ENCODE peak calls at places on chromosomes 2 and 18, in five cellular contexts. C is H9, S is neuronal stem cell, M is OCI-LY7, I is GM23248. J is an unnamed sample.

GRCh38 chr18:42028232-42028832 is 73.3 kb downstream of the PIK3C3 start:
- DNase-seq in C (no peak), S (no peak), M (peak; percentile 5), I (peak; percentile 62), J (no peak)

GRCh38 chr2:168825149-168825548 is 22.7 kb downstream of the NOSTRIN start:
- DNase-seq in C (no peak), S (no peak), M (no peak), I (no peak), J (no peak)

GRCh38 chr18:3661121-3661520 is 211.1 kb downstream of the TGIF1 start:
- DNase-seq in C (no peak), S (no peak), M (peak; percentile 61), I (no peak), J (no peak)

GRCh38 chr2:196278491-196278911 is 107.1 kb upstream of the STK17B start:
- DNase-seq in C (no peak), S (no peak), M (no peak), I (peak; percentile 88), J (no peak)

GRCh38 chr2:119649364-119649917 is 29.6 kb upstream of the TMEM177 start:
- DNase-seq in C (no peak), S (no peak), M (no peak), I (peak; percentile 36), J (no peak)

GRCh38 chr2:85288244-85288725 is 39.5 kb downstream of the TGOLN2 start:
- DNase-seq in C (no peak), S (no peak), M (no peak), I (peak; percentile 77), J (no peak)

GRCh38 chr2:197205590-197206215 is 104.9 kb downstream of the ANKRD44 start:
- DNase-seq in C (no peak), S (no peak), M (peak; percentile 72), I (no peak), J (no peak)

GRCh38 chr2:238895901-238896600 is 48.2 kb downstream of the TWIST2 start:
- DNase-seq in C (peak; percentile 81), S (no peak), M (no peak), I (peak; percentile 92), J (no peak)

GRCh38 chr2:20522311-20522710 is 75.4 kb downstream of the RHOB start:
- DNase-seq in C (no peak), S (no peak), M (no peak), I (no peak), J (no peak)

GRCh38 chr2:165877565-165878550 is 75.7 kb downstream of the TTC21B start:
- DNase-seq in C (no peak), S (no peak), M (no peak), I (peak; percentile 73), J (no peak)

GRCh38 chr2:10157293-10157692 is 34.8 kb downstream of the RRM2 start:
- DNase-seq in C (no peak), S (no peak), M (no peak), I (no peak), J (no peak)

GRCh38 chr2:136932700-136933099 is 167.4 kb downstream of the THSD7B start:
- DNase-seq in C (peak; percentile 45), S (peak; percentile 42), M (peak; percentile 13), I (peak; percentile 41), J (no peak)

GRCh38 chr2:31012384-31012783 is 125.9 kb downstream of the GALNT14 start:
- DNase-seq in C (no peak), S (no peak), M (no peak), I (no peak), J (no peak)

GRCh38 chr2:135066710-135067109 is 14.6 kb downstream of the RAB3GAP1 start:
- DNase-seq in C (no peak), S (no peak), M (no peak), I (peak; percentile 68), J (no peak)
- H3K9me3 ChIP-seq in C (peaks cover 15% of the 10 kb centered on the region), S (peaks cover 6% of the 10 kb centered on the region), M (peaks cover 55% of the 10 kb centered on the region), I (no peaks in the 10 kb centered on the region), J (peaks cover 3% of the 10 kb centered on the region)

DNA sequence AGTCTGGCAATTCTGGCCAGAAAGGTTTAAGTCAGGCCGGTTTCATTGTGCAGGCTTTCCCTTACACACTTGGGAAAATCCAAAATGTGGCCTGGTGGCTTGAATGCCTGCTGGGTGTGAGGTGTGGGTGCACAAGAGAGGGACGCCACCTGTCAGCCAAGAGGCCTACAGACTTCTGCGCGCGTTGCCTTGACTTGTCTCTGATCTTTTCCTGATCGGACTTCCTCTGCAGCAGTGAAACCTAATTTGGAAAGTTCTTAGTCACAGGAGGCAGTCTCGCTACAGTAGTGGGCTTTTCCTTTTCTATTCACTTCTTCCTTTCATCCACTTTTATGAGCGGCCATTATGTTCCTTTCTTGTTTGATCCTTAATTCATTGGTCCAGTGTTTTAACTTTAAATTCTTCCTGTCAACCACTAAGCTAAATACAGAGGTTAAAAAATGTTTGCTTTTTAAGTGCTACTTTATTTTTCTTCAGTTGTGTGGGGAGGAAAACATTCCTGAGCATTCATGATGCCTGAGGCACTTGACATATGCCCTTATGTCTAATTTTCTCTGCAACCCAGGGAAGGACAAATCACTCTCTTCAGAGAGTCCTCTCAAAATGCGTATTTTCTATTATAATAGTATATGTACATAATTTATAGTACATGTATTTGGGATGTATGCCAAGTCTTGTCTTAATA is 129.0 kb downstream of the WDSUB1 start:
- DNase-seq in C (no peak), S (no peak), M (no peak), I (no peak), J (no peak)
- H3K9me3 ChIP-seq in C (no peaks in the 10 kb centered on the region), S (no peaks in the 10 kb centered on the region), M (no peaks in the 10 kb centered on the region), I (no peaks in the 10 kb centered on the region), J (no peaks in the 10 kb centered on the region)

GRCh38 chr2:108946442-108946841 is 42.6 kb downstream of the EDAR start:
- DNase-seq in C (no peak), S (no peak), M (no peak), I (no peak), J (no peak)

GRCh38 chr2:108945969-108946368 is 43.1 kb downstream of the EDAR start:
- DNase-seq in C (no peak), S (no peak), M (no peak), I (no peak), J (no peak)

GRCh38 chr2:108949316-108950299 is 39.4 kb downstream of the EDAR start:
- DNase-seq in C (no peak), S (no peak), M (no peak), I (no peak), J (no peak)

GRCh38 chr2:108947271-108947907 is 41.6 kb downstream of the EDAR start:
- DNase-seq in C (no peak), S (no peak), M (peak; percentile 6), I (no peak), J (no peak)

DNA sequence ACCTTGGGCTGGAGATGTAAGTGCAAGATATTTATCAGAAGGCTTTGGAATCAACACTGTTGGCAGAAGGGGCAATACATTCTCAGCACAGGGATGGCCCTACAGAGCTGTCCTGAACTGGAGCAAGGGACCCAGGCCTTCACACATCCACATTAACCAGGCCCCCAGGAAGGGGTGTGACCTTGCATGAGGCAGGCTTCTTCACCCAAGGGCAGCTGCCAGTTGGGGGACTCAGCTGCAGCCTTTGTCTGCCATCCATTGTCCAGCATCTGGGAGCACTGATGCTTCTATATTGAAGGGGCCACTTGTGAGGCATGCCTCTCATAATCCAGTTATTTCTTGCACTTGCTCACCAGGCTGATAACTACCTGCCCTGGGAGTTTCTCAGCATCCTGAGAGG is 38.3 kb downstream of the EDAR start:
- DNase-seq in C (no peak), S (no peak), M (no peak), I (no peak), J (no peak)
- H3K9me3 ChIP-seq in C (no peaks in the 10 kb centered on the region), S (peaks cover 6% of the 10 kb centered on the region), M (peaks cover 7% of the 10 kb centered on the region), I (no peaks in the 10 kb centered on the region), J (no peaks in the 10 kb centered on the region)

GRCh38 chr2:147485210-147485851 is 359.5 kb upstream of the ACVR2A start:
- DNase-seq in C (no peak), S (no peak), M (no peak), I (no peak), J (no peak)
- H3K9me3 ChIP-seq in C (no peaks in the 10 kb centered on the region), S (no peaks in the 10 kb centered on the region), M (no peaks in the 10 kb centered on the region), I (no peaks in the 10 kb centered on the region), J (no peaks in the 10 kb centered on the region)

GRCh38 chr2:61327173-61327572 is 143.7 kb downstream of the USP34 start:
- DNase-seq in C (no peak), S (no peak), M (no peak), I (no peak), J (no peak)

GRCh38 chr2:61328707-61329251 is 142.1 kb downstream of the USP34 start:
- DNase-seq in C (no peak), S (no peak), M (no peak), I (peak; percentile 34), J (no peak)
- H3K9me3 ChIP-seq in C (no peaks in the 10 kb centered on the region), S (no peaks in the 10 kb centered on the region), M (no peaks in the 10 kb centered on the region), I (no peaks in the 10 kb centered on the region), J (no peaks in the 10 kb centered on the region)

DNA sequence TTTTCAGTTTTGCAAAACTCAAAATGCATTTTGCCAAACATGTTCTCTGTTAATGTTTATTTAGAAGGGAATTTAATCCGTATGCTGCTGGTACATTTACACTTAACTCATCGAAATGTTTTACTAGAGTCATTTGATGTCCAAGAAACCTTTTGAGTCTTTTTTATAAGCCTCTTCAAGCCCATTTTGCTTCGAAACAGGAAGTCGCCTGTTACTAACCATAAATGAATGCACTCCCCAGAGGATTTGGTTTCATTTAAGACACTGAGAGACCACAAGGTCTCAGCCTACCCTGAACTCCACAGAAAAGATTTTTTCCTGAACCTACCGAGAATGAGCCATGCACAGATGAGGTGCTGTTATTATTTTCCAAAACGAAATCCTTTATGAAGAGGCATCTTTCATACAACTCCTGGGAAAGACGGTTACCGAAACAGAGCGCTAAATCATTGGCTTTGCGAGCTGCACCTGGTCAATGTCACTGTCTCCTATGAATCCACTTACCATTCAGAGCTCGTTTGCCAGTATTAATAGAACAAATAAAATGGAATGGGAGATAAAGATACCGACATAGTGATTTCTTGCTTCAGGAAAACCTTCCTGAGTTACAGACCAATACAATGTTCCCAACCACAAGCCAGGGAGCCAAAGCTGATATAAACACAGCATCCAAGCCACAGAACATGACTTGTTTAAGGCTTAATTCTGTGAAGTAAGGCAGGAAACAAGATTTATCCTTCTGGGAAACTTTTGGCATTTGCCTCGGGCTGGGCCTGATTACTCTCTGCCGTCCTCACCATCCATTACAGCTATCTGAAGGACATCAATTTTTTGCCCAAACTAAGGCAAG is 382.1 kb downstream of the OSR1 start:
- DNase-seq in C (no peak), S (no peak), M (peak; percentile 76), I (peak; percentile 90), J (no peak)
- H3K9me3 ChIP-seq in C (no peaks in the 10 kb centered on the region), S (no peaks in the 10 kb centered on the region), M (no peaks in the 10 kb centered on the region), I (no peaks in the 10 kb centered on the region), J (no peaks in the 10 kb centered on the region)

GRCh38 chr2:98859323-98859722 is 76.7 kb downstream of the CRACDL start:
- DNase-seq in C (no peak), S (no peak), M (no peak), I (no peak), J (no peak)
- H3K9me3 ChIP-seq in C (no peaks in the 10 kb centered on the region), S (peaks cover 3% of the 10 kb centered on the region), M (peaks cover 20% of the 10 kb centered on the region), I (peaks cover 3% of the 10 kb centered on the region), J (no peaks in the 10 kb centered on the region)

GRCh38 chr18:71249791-71250190 is 960.9 kb downstream of the SOCS6 start:
- DNase-seq in C (no peak), S (no peak), M (no peak), I (no peak), J (no peak)
- H3K9me3 ChIP-seq in C (no peaks in the 10 kb centered on the region), S (no peaks in the 10 kb centered on the region), M (no peaks in the 10 kb centered on the region), I (no peaks in the 10 kb centered on the region), J (peaks cover 8% of the 10 kb centered on the region)

J was measured in iPS DF 6.9.